ENCODE peak calls at places on chromosomes 1 and 21, in four cellular contexts. C, D, Q and L are unnamed samples.

GRCh38 chr21:41256771-41257702 is 59.6 kb upstream of the FAM3B start:
- DNase-seq in Q (no peak), C (no peak), D (no peak), L (no peak)

GRCh38 chr1:10755977-10756521 is 40.4 kb downstream of the CASZ1 start:
- DNase-seq in Q (no peak), C (peak; percentile 50), D (peak; percentile 62), L (peak; percentile 83)

GRCh38 chr1:32903991-32904776 is 3.0 kb upstream of the TMEM54 start:
- DNase-seq in Q (no peak), D (no peak), C (no peak), L (no peak)

GRCh38 chr1:39729030-39729429 is 9.7 kb upstream of the PPIE start:
- DNase-seq in Q (no peak), D (no peak), C (no peak), L (no peak)

GRCh38 chr1:160607051-160608032 is 28.0 kb upstream of the CD84 start:
- DNase-seq in Q (peak; percentile 62), C (peak; percentile 31), D (peak; percentile 74), L (peak; percentile 49)

GRCh38 chr21:45997495-45998275 is 16.1 kb downstream of the COL6A1 start:
- DNase-seq in C (no peak), Q (peak; percentile 38), D (no peak), L (no peak)

GRCh38 chr1:17121881-17122280 is 2.6 kb upstream of the PADI2 start:
- DNase-seq in Q (no peak), C (no peak), D (peak; percentile 82), L (no peak)

GRCh38 chr21:31656199-31657095 is 3.0 kb upstream of the SOD1 start:
- DNase-seq in C (peak; percentile 44), Q (no peak), D (no peak), L (no peak)

GRCh38 chr21:46142581-46143473 is 12.6 kb downstream of the FTCD start:
- DNase-seq in Q (peak; percentile 42), C (no peak), D (no peak), L (no peak)

GRCh38 chr1:168287237-168287664 is 6.6 kb downstream of the TBX19 start:
- DNase-seq in Q (no peak), D (peak; percentile 8), C (no peak), L (no peak)

GRCh38 chr1:40592107-40592773 is 60.8 kb downstream of the ZNF684 start:
- DNase-seq in Q (no peak), D (peak; percentile 49), C (peak; percentile 58), L (no peak)

DNA sequence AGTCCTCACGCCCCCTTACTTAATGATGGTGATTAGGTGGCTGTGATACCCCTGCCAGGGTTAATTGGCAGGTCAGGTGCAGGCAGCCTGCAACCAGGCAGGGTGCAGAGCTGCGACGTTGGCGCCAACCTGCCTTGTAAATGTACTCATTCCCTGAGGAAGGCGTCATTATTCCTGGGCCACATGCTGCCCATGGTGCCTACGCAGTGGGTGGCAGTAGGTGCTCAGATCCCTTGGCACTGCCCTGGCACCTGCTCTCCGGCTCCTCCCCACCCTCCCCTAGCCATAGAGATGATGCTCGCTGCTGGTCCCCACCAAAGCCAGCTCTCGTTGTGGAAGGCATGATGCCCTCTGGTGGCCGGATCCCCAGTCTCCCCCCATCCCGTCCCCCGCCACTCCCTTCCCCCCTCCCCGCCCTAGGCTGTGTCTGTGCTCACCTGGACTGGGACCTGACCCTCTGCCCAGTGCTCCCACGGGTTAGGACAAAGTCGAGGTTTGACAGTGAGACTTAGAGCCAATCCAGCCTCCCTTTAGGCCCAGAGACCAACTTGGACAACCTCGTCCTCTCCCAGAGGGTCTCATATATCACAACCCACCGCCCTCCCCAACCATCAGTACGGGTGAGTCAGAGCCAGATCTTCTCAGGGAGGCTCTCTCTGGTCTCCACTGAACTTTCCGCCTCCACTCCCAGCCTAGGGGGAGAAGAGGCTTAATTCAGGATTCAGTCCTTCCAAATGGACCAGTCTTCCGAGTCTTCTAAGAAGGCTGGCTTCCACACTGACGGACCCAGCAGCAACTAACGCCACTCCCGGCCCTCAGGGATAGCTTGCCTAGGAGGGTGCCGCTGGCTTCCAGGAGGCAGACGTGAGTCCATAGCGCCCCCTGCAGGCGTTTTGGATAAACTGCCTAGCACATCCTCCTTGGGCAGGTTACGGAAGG is 5.7 kb downstream of the KRTCAP2 start:
- DNase-seq in C (peak; percentile 83), Q (peak; percentile 91), D (peak; percentile 94), L (peak; percentile 99)
- H3K4me3 ChIP-seq in C (peak overlapping the region; percentile 33), Q (peak overlapping the region; percentile 10), D (peak overlapping the region; percentile 36), L (peak overlapping the region; percentile 45)

GRCh38 chr1:11903210-11903609 is 23.0 kb downstream of the KIAA2013 start:
- DNase-seq in Q (no peak), D (no peak), C (no peak), L (no peak)

GRCh38 chr1:11893907-11894251 is 32.3 kb downstream of the KIAA2013 start:
- DNase-seq in Q (peak; percentile 75), C (peak; percentile 68), D (peak; percentile 80), L (peak; percentile 77)

GRCh38 chr1:11898086-11898785 is 28.0 kb downstream of the KIAA2013 start:
- DNase-seq in D (no peak), Q (no peak), C (no peak), L (no peak)

DNA sequence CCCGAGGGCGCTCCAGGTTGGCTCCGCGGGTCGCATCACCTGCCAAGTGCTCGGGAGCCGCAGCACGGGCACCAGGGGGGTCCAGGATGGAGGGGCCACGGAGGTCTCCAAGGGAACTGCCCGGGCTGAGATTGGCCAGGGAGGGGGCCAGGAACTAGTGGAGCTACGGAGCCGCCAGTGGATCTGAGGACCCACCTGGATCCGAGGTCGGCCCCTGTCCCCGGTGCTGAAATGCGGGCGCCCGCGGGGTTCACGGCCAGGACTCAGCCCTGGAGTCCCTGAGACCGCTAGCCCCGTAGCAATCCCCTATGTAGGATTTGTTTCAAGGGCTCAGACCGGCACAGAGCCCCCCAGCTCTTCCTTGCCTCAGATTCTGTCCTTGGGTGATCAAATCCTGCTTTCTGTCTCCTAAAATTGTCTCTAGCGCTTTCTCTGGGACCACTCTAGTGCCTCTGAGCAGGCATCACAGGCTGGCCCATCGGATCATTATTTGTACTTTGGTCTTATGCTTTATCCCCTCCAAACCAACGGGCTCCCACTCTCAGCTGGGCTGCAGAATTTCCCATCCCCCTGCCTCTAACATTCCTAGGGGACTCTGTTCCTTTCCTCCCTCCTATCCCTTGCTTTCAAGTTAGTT is 27.3 kb downstream of the KIAA2013 start:
- DNase-seq in D (no peak), Q (no peak), C (no peak), L (no peak)
- H3K27ac ChIP-seq in D (no peak overlapping the region), Q (no peak overlapping the region), C (no peak overlapping the region), L (no peak overlapping the region)

GRCh38 chr1:234965128-234965527 is 163.5 kb downstream of the TOMM20 start:
- DNase-seq in C (no peak), Q (peak; percentile 66), D (no peak), L (no peak)
- H3K4me3 ChIP-seq in C (no peak overlapping the region), Q (no peak overlapping the region), D (no peak overlapping the region), L (no peak overlapping the region)

GRCh38 chr1:173204693-173205092 is 2.4 kb downstream of the TNFSF4 start:
- DNase-seq in Q (no peak), C (no peak), D (no peak), L (no peak)
- H3K27ac ChIP-seq in Q (no peak overlapping the region), C (no peak overlapping the region), D (no peak overlapping the region), L (no peak overlapping the region)

GRCh38 chr1:112718691-112719418 is 3.7 kb upstream of the PPM1J start:
- DNase-seq in C (peak; percentile 78), Q (peak; percentile 80), D (peak; percentile 76), L (no peak)
- H3K4me3 ChIP-seq in C (peak overlapping the region; percentile 42), Q (no peak overlapping the region), D (no peak overlapping the region), L (no peak overlapping the region)

DNA sequence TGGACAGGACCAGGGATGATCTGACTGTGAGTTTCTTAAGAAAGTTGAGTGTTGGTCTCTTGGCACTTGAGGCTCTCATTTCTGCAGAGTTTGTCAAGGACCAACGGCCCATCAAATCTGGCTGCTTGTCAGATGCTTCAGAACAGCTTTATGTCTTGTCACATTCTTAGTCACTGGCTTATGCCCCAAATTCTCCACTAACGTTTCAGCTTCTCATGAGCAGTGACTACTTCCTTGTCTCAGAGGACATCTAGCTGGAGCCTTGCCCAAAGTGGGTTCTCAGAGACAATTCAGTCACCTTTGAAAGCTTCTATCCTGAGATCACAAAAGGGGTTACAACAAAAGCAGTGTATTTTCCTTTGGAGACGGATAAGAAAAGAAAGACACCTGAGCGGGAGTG is 92.3 kb downstream of the ST6GALNAC5 start:
- DNase-seq in C (no peak), D (no peak), Q (no peak), L (no peak)
- H3K27ac ChIP-seq in C (no peak overlapping the region), D (no peak overlapping the region), Q (no peak overlapping the region), L (no peak overlapping the region)

GRCh38 chr1:199243423-199244061 is 604.7 kb downstream of the PTPRC start:
- DNase-seq in C (peak; percentile 41), Q (peak; percentile 59), D (peak; percentile 61), L (peak; percentile 83)
- H3K4me3 ChIP-seq in C (no peak overlapping the region), Q (no peak overlapping the region), D (no peak overlapping the region), L (no peak overlapping the region)

GRCh38 chr1:89953929-89954328 is 41.0 kb upstream of the ZNF326 start:
- DNase-seq in Q (no peak), C (peak; percentile 29), D (no peak), L (no peak)

GRCh38 chr1:89953072-89953626 is 41.8 kb upstream of the ZNF326 start:
- DNase-seq in D (peak; percentile 64), Q (peak; percentile 54), C (peak; percentile 83), L (peak; percentile 18)

GRCh38 chr1:89950703-89951102 is 44.2 kb upstream of the ZNF326 start:
- DNase-seq in D (no peak), C (no peak), Q (no peak), L (no peak)

GRCh38 chr1:89954401-89954800 is 40.5 kb upstream of the ZNF326 start:
- DNase-seq in Q (no peak), C (peak; percentile 52), D (no peak), L (no peak)

GRCh38 chr1:89952021-89952995 is 42.6 kb upstream of the ZNF326 start:
- DNase-seq in C (no peak), Q (no peak), D (no peak), L (no peak)
- H3K27ac ChIP-seq in C (peak overlapping the region; percentile 94), Q (no peak overlapping the region), D (no peak overlapping the region), L (no peak overlapping the region)

DNA sequence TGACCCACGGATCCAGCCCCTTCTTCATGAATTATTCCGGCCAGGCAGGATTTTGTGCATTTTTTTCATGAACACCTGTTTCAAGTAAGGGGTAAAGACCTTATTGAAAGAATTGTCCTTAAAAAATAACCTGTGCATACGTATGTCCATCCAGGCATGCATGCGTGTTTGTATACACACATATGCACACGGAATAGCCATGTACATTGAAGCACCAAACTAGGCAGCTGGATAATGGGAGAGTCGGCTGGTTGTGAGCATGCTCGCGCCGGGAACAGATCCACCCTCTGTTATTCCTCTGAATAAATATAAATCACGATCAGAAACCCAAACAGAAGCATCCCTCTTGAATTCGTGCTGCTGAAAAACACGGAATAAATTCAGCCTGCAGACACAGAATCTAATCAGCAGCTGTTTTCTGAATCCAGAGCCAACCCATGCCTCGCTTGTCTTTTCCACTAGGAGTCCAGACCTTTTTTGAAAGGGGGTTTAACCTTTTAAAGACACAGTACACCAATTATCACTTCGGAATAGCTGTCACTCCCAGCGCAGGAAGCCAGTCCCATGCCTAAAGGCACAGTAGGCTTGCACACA is at the start of gene HIVEP3:
- DNase-seq in C (peak; percentile 14), Q (no peak), D (peak; percentile 53), L (peak; percentile 23)
- H3K4me3 ChIP-seq in C (peak within 1 kb of the TSS; percentile 87), Q (peak within 1 kb of the TSS; percentile 71), D (peak within 1 kb of the TSS; percentile 58), L (peak within 1 kb of the TSS; percentile 75)